ENCODE peak calls at places on chromosomes 11 and 22, in six cellular contexts. One of them, this sample, is unnamed. For H3K36me3 and H3K4me1, the result is how much of the 10 kb centered on the place peaks cover.

GRCh38 chr11:36305047-36305446 is 9.0 kb downstream of the PRR5L start:
- DNase-seq in heart left ventricle: no peak
- DNase-seq in heart right ventricle: no peak
- DNase-seq in CD8-positive, alpha-beta memory T cell: no peak
- DNase-seq in astrocyte: no peak
- DNase-seq in PC-9: no peak
- DNase-seq in this sample: no peak

GRCh38 chr11:134841411-134841810 is 429.4 kb upstream of the B3GAT1 start:
- DNase-seq in PC-9: no peak
- DNase-seq in CD8-positive, alpha-beta memory T cell: no peak
- DNase-seq in heart right ventricle: no peak
- DNase-seq in heart left ventricle: no peak
- DNase-seq in astrocyte: no peak
- DNase-seq in this sample: no peak

GRCh38 chr11:9953994-9954626 is 290.2 kb downstream of the SWAP70 start:
- DNase-seq in CD8-positive, alpha-beta memory T cell: no peak
- DNase-seq in PC-9: no peak
- DNase-seq in astrocyte: no peak
- DNase-seq in heart left ventricle: no peak
- DNase-seq in heart right ventricle: no peak
- DNase-seq in this sample: no peak

GRCh38 chr11:73217810-73218105 is 323 bp upstream of the P2RY2 start:
- DNase-seq in heart right ventricle: no peak
- DNase-seq in astrocyte: no peak
- DNase-seq in CD8-positive, alpha-beta memory T cell: no peak
- DNase-seq in PC-9: no peak
- DNase-seq in heart left ventricle: no peak
- DNase-seq in this sample: no peak

GRCh38 chr11:118659314-118659939 is 20.0 kb downstream of the TREH start:
- DNase-seq in heart left ventricle: peak
- DNase-seq in PC-9: peak
- DNase-seq in astrocyte: peak
- DNase-seq in CD8-positive, alpha-beta memory T cell: peak
- DNase-seq in heart right ventricle: peak
- DNase-seq in this sample: peak

GRCh38 chr11:20050551-20051333 is 109.5 kb downstream of the DBX1 start:
- DNase-seq in astrocyte: peak
- DNase-seq in PC-9: no peak
- DNase-seq in heart left ventricle: no peak
- DNase-seq in heart right ventricle: no peak
- DNase-seq in CD8-positive, alpha-beta memory T cell: no peak
- DNase-seq in this sample: peak

GRCh38 chr11:38005597-38005996 is 1407.6 kb upstream of the RAG2 start:
- DNase-seq in astrocyte: peak
- DNase-seq in heart left ventricle: no peak
- DNase-seq in PC-9: no peak
- DNase-seq in CD8-positive, alpha-beta memory T cell: no peak
- DNase-seq in heart right ventricle: no peak
- DNase-seq in this sample: no peak

GRCh38 chr11:123558536-123559315 is 95.7 kb downstream of the SCN3B start:
- DNase-seq in PC-9: no peak
- DNase-seq in astrocyte: peak
- DNase-seq in heart left ventricle: no peak
- DNase-seq in heart right ventricle: no peak
- DNase-seq in CD8-positive, alpha-beta memory T cell: no peak
- DNase-seq in this sample: no peak

GRCh38 chr11:117219001-117219400 is 12.9 kb downstream of the PCSK7 start:
- DNase-seq in PC-9: no peak
- DNase-seq in astrocyte: no peak
- DNase-seq in heart left ventricle: no peak
- DNase-seq in CD8-positive, alpha-beta memory T cell: no peak
- DNase-seq in heart right ventricle: peak
- DNase-seq in this sample: no peak

GRCh38 chr11:36702330-36703054 is 104.5 kb upstream of the RAG2 start:
- DNase-seq in heart left ventricle: no peak
- DNase-seq in CD8-positive, alpha-beta memory T cell: no peak
- DNase-seq in astrocyte: peak
- DNase-seq in PC-9: peak
- DNase-seq in heart right ventricle: no peak
- DNase-seq in this sample: peak

GRCh38 chr22:29914991-29915390 is 32.0 kb downstream of the MTMR3 start:
- DNase-seq in heart left ventricle: no peak
- DNase-seq in CD8-positive, alpha-beta memory T cell: no peak
- DNase-seq in heart right ventricle: no peak
- DNase-seq in astrocyte: no peak
- DNase-seq in PC-9: no peak
- DNase-seq in this sample: no peak

GRCh38 chr11:115606223-115607220 is 102.3 kb upstream of the CADM1 start:
- DNase-seq in PC-9: no peak
- DNase-seq in CD8-positive, alpha-beta memory T cell: no peak
- DNase-seq in heart right ventricle: peak
- DNase-seq in heart left ventricle: peak
- DNase-seq in astrocyte: peak
- DNase-seq in this sample: no peak

GRCh38 chr11:18775492-18776292 is 15.9 kb downstream of the PTPN5 start:
- DNase-seq in CD8-positive, alpha-beta memory T cell: peak
- DNase-seq in heart right ventricle: peak
- DNase-seq in PC-9: peak
- DNase-seq in heart left ventricle: peak
- DNase-seq in astrocyte: peak
- DNase-seq in this sample: peak

GRCh38 chr11:100932474-100933100 is 197.0 kb downstream of the PGR start:
- DNase-seq in heart right ventricle: no peak
- DNase-seq in CD8-positive, alpha-beta memory T cell: no peak
- DNase-seq in heart left ventricle: no peak
- DNase-seq in astrocyte: no peak
- DNase-seq in PC-9: peak
- DNase-seq in this sample: no peak

GRCh38 chr11:67322049-67322448 is 18.7 kb downstream of the SSH3 start:
- DNase-seq in PC-9: no peak
- DNase-seq in heart right ventricle: no peak
- DNase-seq in astrocyte: no peak
- DNase-seq in CD8-positive, alpha-beta memory T cell: no peak
- DNase-seq in heart left ventricle: no peak
- DNase-seq in this sample: no peak
- H3K36me3 ChIP-seq in PC-9: under half
- H3K36me3 ChIP-seq in heart right ventricle: under half
- H3K36me3 ChIP-seq in astrocyte: under half
- H3K36me3 ChIP-seq in CD8-positive, alpha-beta memory T cell: under half
- H3K36me3 ChIP-seq in heart left ventricle: under half
- H3K36me3 ChIP-seq in this sample: under half

DNA sequence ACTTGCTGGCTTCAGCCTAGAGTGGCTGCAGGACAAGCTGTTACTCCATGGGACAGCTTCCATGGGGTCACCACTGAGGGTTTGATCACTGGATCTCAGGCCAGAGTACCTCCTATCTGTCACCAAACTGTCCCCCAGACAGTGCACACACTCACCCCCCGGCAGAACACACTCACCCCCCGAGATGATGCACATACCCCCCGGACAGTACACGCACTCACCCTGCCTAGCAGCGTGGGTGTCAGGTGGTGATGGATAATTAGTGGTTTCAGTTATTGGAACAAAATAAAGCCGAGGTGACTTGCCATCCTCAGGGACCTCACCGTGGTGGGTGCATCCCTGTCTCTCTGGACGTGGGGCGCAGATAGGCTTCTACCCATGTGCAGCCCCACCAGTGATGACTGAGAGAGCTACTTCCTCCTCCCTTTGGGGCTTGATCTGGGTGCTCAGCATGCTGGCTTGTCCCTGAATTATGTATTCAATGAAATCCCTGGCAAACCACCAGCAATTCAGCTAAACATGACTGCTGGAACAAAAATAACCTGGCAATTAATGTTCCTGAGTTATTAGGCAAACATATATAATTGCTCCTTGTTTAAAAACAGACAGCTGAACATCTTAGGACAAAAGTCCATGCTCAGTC is 18.9 kb downstream of the TANGO2 start:
- DNase-seq in PC-9: no peak
- DNase-seq in heart left ventricle: no peak
- DNase-seq in CD8-positive, alpha-beta memory T cell: no peak
- DNase-seq in astrocyte: no peak
- DNase-seq in heart right ventricle: no peak
- DNase-seq in this sample: no peak
- H3K4me1 ChIP-seq in PC-9: under half
- H3K4me1 ChIP-seq in heart left ventricle: under half
- H3K4me1 ChIP-seq in CD8-positive, alpha-beta memory T cell: under half
- H3K4me1 ChIP-seq in astrocyte: under half
- H3K4me1 ChIP-seq in heart right ventricle: under half
- H3K4me1 ChIP-seq in this sample: under half

GRCh38 chr22:31757265-31757664 is 3.4 kb downstream of the DEPDC5 start:
- DNase-seq in astrocyte: no peak
- DNase-seq in CD8-positive, alpha-beta memory T cell: no peak
- DNase-seq in heart left ventricle: no peak
- DNase-seq in heart right ventricle: no peak
- DNase-seq in PC-9: no peak
- DNase-seq in this sample: no peak

GRCh38 chr22:31753005-31753633 is 700 bp upstream of the DEPDC5 start:
- DNase-seq in astrocyte: no peak
- DNase-seq in heart left ventricle: peak
- DNase-seq in CD8-positive, alpha-beta memory T cell: no peak
- DNase-seq in heart right ventricle: peak
- DNase-seq in PC-9: peak
- DNase-seq in this sample: peak

GRCh38 chr22:31753634-31754471 is at the start of gene DEPDC5:
- DNase-seq in heart right ventricle: peak
- DNase-seq in heart left ventricle: peak
- DNase-seq in CD8-positive, alpha-beta memory T cell: peak
- DNase-seq in astrocyte: peak
- DNase-seq in PC-9: peak
- DNase-seq in this sample: peak

GRCh38 chr22:31752096-31752847 is 1.5 kb upstream of the DEPDC5 start:
- DNase-seq in PC-9: no peak
- DNase-seq in astrocyte: no peak
- DNase-seq in CD8-positive, alpha-beta memory T cell: no peak
- DNase-seq in heart right ventricle: no peak
- DNase-seq in heart left ventricle: no peak
- DNase-seq in this sample: no peak

DNA sequence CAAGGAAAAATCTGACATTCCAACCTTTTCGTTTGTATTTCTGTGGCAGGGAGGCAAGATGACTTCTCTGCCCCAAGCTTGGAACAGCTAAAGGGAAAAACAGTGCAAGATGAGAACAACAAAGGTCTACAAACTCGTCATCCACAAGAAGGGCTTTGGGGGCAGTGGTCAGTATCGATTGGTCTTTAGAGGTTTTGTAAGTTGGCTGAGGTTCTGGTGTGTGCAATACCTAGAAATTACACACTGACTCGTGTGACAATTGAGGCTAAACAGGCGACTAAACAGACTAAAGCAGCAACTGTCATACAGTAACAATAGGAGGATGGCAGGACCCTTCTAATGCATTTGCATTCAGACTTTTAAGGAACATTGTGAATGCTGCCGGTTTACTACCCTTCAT is 994 bp downstream of the DEPDC5 start:
- DNase-seq in PC-9: no peak
- DNase-seq in astrocyte: no peak
- DNase-seq in heart right ventricle: no peak
- DNase-seq in CD8-positive, alpha-beta memory T cell: no peak
- DNase-seq in heart left ventricle: no peak
- DNase-seq in this sample: no peak
- H3K4me3 ChIP-seq in PC-9: peak
- H3K4me3 ChIP-seq in astrocyte: peak
- H3K4me3 ChIP-seq in heart right ventricle: peak
- H3K4me3 ChIP-seq in CD8-positive, alpha-beta memory T cell: peak
- H3K4me3 ChIP-seq in heart left ventricle: no peak
- H3K4me3 ChIP-seq in this sample: peak

DNA sequence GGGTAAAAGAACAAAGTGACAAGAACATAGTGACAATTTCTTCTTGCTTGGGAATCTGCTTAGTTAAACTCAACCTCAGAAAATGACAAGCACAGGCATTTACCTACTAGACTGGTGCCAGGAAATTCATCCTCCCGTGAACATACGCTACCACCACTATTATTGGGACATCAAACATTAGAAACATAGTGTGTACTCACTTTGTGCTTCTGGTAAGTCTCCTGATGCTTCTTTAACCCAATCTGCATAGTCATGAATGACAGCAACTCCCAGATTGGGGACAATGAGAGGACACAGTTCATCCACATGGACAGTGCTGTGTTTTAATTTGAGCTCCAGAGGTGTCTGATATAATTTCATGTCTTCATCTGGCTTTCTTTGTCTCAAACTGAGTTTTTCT is 29.2 kb upstream of the CHRNA10 start:
- DNase-seq in astrocyte: no peak
- DNase-seq in heart left ventricle: no peak
- DNase-seq in heart right ventricle: no peak
- DNase-seq in CD8-positive, alpha-beta memory T cell: no peak
- DNase-seq in PC-9: no peak
- DNase-seq in this sample: no peak
- H3K36me3 ChIP-seq in astrocyte: half or more
- H3K36me3 ChIP-seq in heart left ventricle: under half
- H3K36me3 ChIP-seq in heart right ventricle: under half
- H3K36me3 ChIP-seq in CD8-positive, alpha-beta memory T cell: half or more
- H3K36me3 ChIP-seq in PC-9: under half
- H3K36me3 ChIP-seq in this sample: under half